ENCODE peak calls at places on chromosome 4, in nine cellular contexts. R is esophagus squamous epithelium; B is astrocyte; O is lower lobe of right lung; Q is CD8-positive, alpha-beta T cell; F is tibial nerve; P is transverse colon; W is cardiac muscle cell; H is keratinocyte. Z is an unnamed sample.

GRCh38 chr4:154084864-154085263 is 296.0 kb upstream of the SFRP2 start:
- DNase-seq in P (no peak), R (no peak), H (no peak), O (no peak), Q (no peak), F (no peak), W (no peak), B (peak; percentile 43), Z (no peak)

GRCh38 chr4:147842573-147842972 is 110.7 kb downstream of the ARHGAP10 start:
- DNase-seq in W (no peak), O (no peak), P (no peak), H (no peak), R (no peak), Q (no peak), B (peak; percentile 89), F (no peak), Z (no peak)

GRCh38 chr4:41319553-41319952 is 62.8 kb downstream of the UCHL1 start:
- DNase-seq in F (no peak), P (no peak), B (peak; percentile 12), Q (no peak), H (no peak), R (no peak), O (no peak), W (no peak), Z (no peak)

GRCh38 chr4:177401658-177402273 is 40.5 kb downstream of the AGA start:
- DNase-seq in Q (no peak), F (no peak), W (no peak), O (no peak), H (no peak), B (no peak), P (no peak), R (no peak), Z (no peak)

GRCh38 chr4:189974056-189974455 is 33.4 kb downstream of the FRG1 start:
- DNase-seq in O (no peak), R (no peak), W (no peak), B (no peak), Q (no peak), P (no peak), F (no peak), H (no peak), Z (no peak)

GRCh38 chr4:106238819-106239420 is 77.1 kb downstream of the TBCK start:
- DNase-seq in W (peak; percentile 59), Q (no peak), H (peak; percentile 13), F (no peak), R (no peak), O (no peak), B (peak; percentile 14), P (no peak), Z (no peak)

GRCh38 chr4:126405369-126405982 is 1090.7 kb downstream of the FAT4 start:
- DNase-seq in P (no peak), R (no peak), F (no peak), B (peak; percentile 10), H (no peak), W (peak; percentile 36), O (no peak), Q (no peak), Z (no peak)

GRCh38 chr4:138406881-138407280 is 164.7 kb upstream of the SLC7A11 start:
- DNase-seq in P (no peak), F (no peak), R (no peak), O (no peak), H (no peak), W (no peak), Q (no peak), B (peak; percentile 10), Z (no peak)

GRCh38 chr4:104896623-104897296 is 249.9 kb upstream of the TET2 start:
- DNase-seq in W (no peak), H (no peak), R (no peak), P (no peak), O (no peak), Q (no peak), B (peak; percentile 26), F (no peak), Z (no peak)

GRCh38 chr4:151459380-151459779 is 50.4 kb downstream of the FHIP1A start:
- DNase-seq in H (no peak), Q (no peak), R (no peak), W (no peak), B (no peak), F (no peak), P (no peak), O (no peak), Z (no peak)

GRCh38 chr4:20347526-20347925 is 95.8 kb downstream of the SLIT2 start:
- DNase-seq in P (no peak), B (no peak), W (no peak), F (no peak), O (no peak), H (no peak), Q (no peak), R (no peak), Z (no peak)

GRCh38 chr4:158858410-158859189 is 89.8 kb downstream of the FNIP2 start:
- DNase-seq in F (no peak), R (no peak), W (no peak), O (no peak), B (peak; percentile 23), P (no peak), Q (no peak), H (no peak), Z (no peak)

GRCh38 chr4:77044458-77045124 is 31.2 kb downstream of the CCNI start:
- DNase-seq in O (no peak), F (no peak), R (no peak), Q (no peak), P (no peak), W (peak; percentile 41), B (peak; percentile 57), H (no peak), Z (no peak)

GRCh38 chr4:157898836-157899605 is 273.8 kb downstream of the GASK1B start:
- DNase-seq in R (no peak), Q (no peak), F (no peak), P (no peak), O (no peak), W (no peak), H (no peak), B (peak; percentile 62), Z (no peak)

GRCh38 chr4:67087897-67088296 is 457.4 kb downstream of the CENPC start:
- DNase-seq in H (peak; percentile 9), P (peak; percentile 35), R (no peak), F (peak; percentile 64), W (peak; percentile 57), B (no peak), Q (no peak), O (no peak), Z (peak; percentile 12)

GRCh38 chr4:39410415-39410814 is 3.7 kb downstream of the KLB start:
- DNase-seq in B (no peak), H (no peak), W (no peak), Q (no peak), P (no peak), R (no peak), O (no peak), F (no peak), Z (no peak)

GRCh38 chr4:71290074-71290473 is 48.7 kb upstream of the SLC4A4 start:
- DNase-seq in O (no peak), H (no peak), Q (no peak), W (no peak), P (no peak), F (no peak), B (peak; percentile 84), R (no peak), Z (no peak)
- H3K4me1 ChIP-seq in O (no peaks in the 10 kb centered on the region), H (no peaks in the 10 kb centered on the region), Q (no peaks in the 10 kb centered on the region), W (no peaks in the 10 kb centered on the region), P (peaks cover 49% of the 10 kb centered on the region), F (peaks cover 22% of the 10 kb centered on the region), B (peaks cover 19% of the 10 kb centered on the region), R (peaks cover 7% of the 10 kb centered on the region), Z (no peaks in the 10 kb centered on the region)

DNA sequence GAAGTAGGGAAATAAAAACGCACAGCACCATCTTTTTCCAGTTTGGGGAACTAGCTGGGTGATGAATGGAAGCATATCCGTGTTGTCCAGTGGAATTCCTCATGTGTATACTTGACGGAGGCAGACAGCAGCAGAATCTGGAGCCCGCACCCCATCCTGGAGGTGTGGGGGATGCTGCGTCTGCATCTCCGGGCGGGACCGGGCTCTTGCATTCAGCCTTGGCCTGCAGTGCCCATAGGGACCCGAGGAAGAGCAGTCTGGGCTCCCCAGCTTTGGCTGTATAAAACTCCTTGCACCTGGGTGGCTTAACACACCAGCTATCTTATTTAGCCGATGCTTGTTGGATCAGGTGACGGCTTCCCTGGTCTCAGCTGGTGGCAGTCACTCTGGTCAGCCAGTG is 39.7 kb upstream of the LRPAP1 start:
- DNase-seq in F (no peak), Q (no peak), W (no peak), B (no peak), O (no peak), P (no peak), R (no peak), H (no peak), Z (no peak)
- H3K4me3 ChIP-seq in F (no peak overlapping the region), Q (no peak overlapping the region), W (no peak overlapping the region), B (no peak overlapping the region), O (no peak overlapping the region), P (no peak overlapping the region), R (no peak overlapping the region), H (no peak overlapping the region), Z (no peak overlapping the region)

GRCh38 chr4:185841451-185841850 is 29.5 kb upstream of the SORBS2 start:
- DNase-seq in P (no peak), R (no peak), B (no peak), W (no peak), Q (no peak), F (no peak), H (no peak), O (no peak), Z (no peak)
- H3K27ac ChIP-seq in P (no peak overlapping the region), R (no peak overlapping the region), B (no peak overlapping the region), W (no peak overlapping the region), Q (no peak overlapping the region), F (no peak overlapping the region), H (no peak overlapping the region), O (no peak overlapping the region), Z (no peak overlapping the region)

GRCh38 chr4:168881754-168882153 is 128.3 kb downstream of the CBR4 start:
- DNase-seq in P (no peak), H (no peak), B (no peak), W (no peak), F (no peak), Q (no peak), O (no peak), R (no peak), Z (no peak)
- H3K4me1 ChIP-seq in P (peaks cover 56% of the 10 kb centered on the region), H (peaks cover 19% of the 10 kb centered on the region), B (peaks cover 61% of the 10 kb centered on the region), W (peaks cover 17% of the 10 kb centered on the region), F (peaks cover 62% of the 10 kb centered on the region), Q (no peaks in the 10 kb centered on the region), O (peaks cover 51% of the 10 kb centered on the region), R (peaks cover 74% of the 10 kb centered on the region), Z (no peaks in the 10 kb centered on the region)

DNA sequence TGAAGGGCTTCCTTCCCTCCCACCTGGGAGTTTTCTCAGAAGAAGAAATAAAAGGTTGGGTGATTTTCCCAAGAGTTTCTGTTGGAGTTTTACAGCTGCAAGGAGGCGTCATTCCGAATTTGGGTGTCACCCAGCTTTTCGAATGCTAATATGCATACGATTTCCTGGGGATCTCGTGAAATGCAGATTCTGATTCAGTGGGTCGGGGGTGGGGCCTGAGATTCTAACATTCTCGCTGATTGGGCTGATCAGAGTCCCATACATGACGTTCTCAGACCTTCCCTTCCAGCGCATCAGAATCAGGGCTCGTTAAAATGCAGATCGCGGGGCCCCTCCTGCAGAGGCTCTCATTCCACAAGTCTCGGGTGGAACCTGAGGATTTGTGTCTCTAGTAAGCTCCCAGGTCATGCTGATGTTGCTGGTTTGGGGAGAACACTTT is 125.8 kb upstream of the STX18 start:
- DNase-seq in P (no peak), W (no peak), O (no peak), H (no peak), B (no peak), R (no peak), Q (no peak), F (no peak), Z (no peak)
- H3K4me3 ChIP-seq in P (no peak overlapping the region), W (no peak overlapping the region), O (no peak overlapping the region), H (no peak overlapping the region), B (no peak overlapping the region), R (no peak overlapping the region), Q (no peak overlapping the region), F (no peak overlapping the region), Z (no peak overlapping the region)

Z was measured in CD8-positive, alpha-beta memory T cell.